ENCODE peak calls at places on chromosomes 3 and 15, in five cellular contexts. One of them, this sample, is unnamed.

GRCh38 chr15:25864966-25865365 is 1.8 kb upstream of the ATP10A start:
- DNase-seq in dorsolateral prefrontal cortex: no peak
- DNase-seq in HL-60: no peak
- DNase-seq in fibroblast of the aortic adventitia: peak; percentile 57
- DNase-seq in breast epithelium: no peak
- DNase-seq in this sample: no peak

GRCh38 chr3:170589113-170589512 is 3.2 kb upstream of the SLC7A14 start:
- DNase-seq in dorsolateral prefrontal cortex: no peak
- DNase-seq in breast epithelium: no peak
- DNase-seq in fibroblast of the aortic adventitia: no peak
- DNase-seq in HL-60: no peak
- DNase-seq in this sample: no peak

GRCh38 chr3:167305340-167305739 is 74.8 kb downstream of the ZBBX start:
- DNase-seq in dorsolateral prefrontal cortex: no peak
- DNase-seq in breast epithelium: no peak
- DNase-seq in HL-60: no peak
- DNase-seq in fibroblast of the aortic adventitia: no peak
- DNase-seq in this sample: no peak

GRCh38 chr3:50655009-50655830 is 19.5 kb upstream of the DOCK3 start:
- DNase-seq in dorsolateral prefrontal cortex: no peak
- DNase-seq in fibroblast of the aortic adventitia: no peak
- DNase-seq in HL-60: no peak
- DNase-seq in breast epithelium: no peak
- DNase-seq in this sample: no peak

GRCh38 chr3:143895805-143896204 is 47.5 kb upstream of the SLC9A9 start:
- DNase-seq in dorsolateral prefrontal cortex: no peak
- DNase-seq in HL-60: no peak
- DNase-seq in fibroblast of the aortic adventitia: peak; percentile 39
- DNase-seq in breast epithelium: no peak
- DNase-seq in this sample: no peak

GRCh38 chr3:103644450-103644849 is 1209.6 kb downstream of the ZPLD1 start:
- DNase-seq in dorsolateral prefrontal cortex: no peak
- DNase-seq in fibroblast of the aortic adventitia: no peak
- DNase-seq in breast epithelium: no peak
- DNase-seq in HL-60: no peak
- DNase-seq in this sample: no peak

GRCh38 chr3:129992781-129993180 is 18.3 kb downstream of the TRH start:
- DNase-seq in fibroblast of the aortic adventitia: no peak
- DNase-seq in dorsolateral prefrontal cortex: no peak
- DNase-seq in HL-60: no peak
- DNase-seq in breast epithelium: no peak
- DNase-seq in this sample: no peak

GRCh38 chr15:75231836-75232235 is 26.3 kb upstream of the GOLGA6C start:
- DNase-seq in HL-60: no peak
- DNase-seq in dorsolateral prefrontal cortex: no peak
- DNase-seq in fibroblast of the aortic adventitia: no peak
- DNase-seq in breast epithelium: no peak
- DNase-seq in this sample: no peak

GRCh38 chr3:115852278-115852677 is 229.0 kb downstream of the GAP43 start:
- DNase-seq in HL-60: no peak
- DNase-seq in fibroblast of the aortic adventitia: no peak
- DNase-seq in dorsolateral prefrontal cortex: no peak
- DNase-seq in breast epithelium: no peak
- DNase-seq in this sample: no peak

GRCh38 chr3:80521081-80521480 is 753.3 kb upstream of the ROBO1 start:
- DNase-seq in dorsolateral prefrontal cortex: no peak
- DNase-seq in breast epithelium: no peak
- DNase-seq in HL-60: no peak
- DNase-seq in fibroblast of the aortic adventitia: no peak
- DNase-seq in this sample: no peak

GRCh38 chr3:80526153-80526552 is 758.4 kb upstream of the ROBO1 start:
- DNase-seq in dorsolateral prefrontal cortex: no peak
- DNase-seq in fibroblast of the aortic adventitia: no peak
- DNase-seq in breast epithelium: no peak
- DNase-seq in HL-60: no peak
- DNase-seq in this sample: no peak
- TF ChIP-seq CTCF in dorsolateral prefrontal cortex: no peak
- TF ChIP-seq CTCF in fibroblast of the aortic adventitia: no peak
- TF ChIP-seq CTCF in breast epithelium: no peak
- TF ChIP-seq CTCF in HL-60: no peak
- TF ChIP-seq CTCF in this sample: no peak

GRCh38 chr3:32686713-32687112 is 1.7 kb downstream of the CNOT10 start:
- DNase-seq in dorsolateral prefrontal cortex: no peak
- DNase-seq in HL-60: no peak
- DNase-seq in breast epithelium: no peak
- DNase-seq in fibroblast of the aortic adventitia: no peak
- DNase-seq in this sample: no peak
- H3K4me3 ChIP-seq in dorsolateral prefrontal cortex: no peak overlapping the region
- H3K4me3 ChIP-seq in HL-60: peak overlapping the region; percentile 98
- H3K4me3 ChIP-seq in breast epithelium: no peak overlapping the region
- H3K4me3 ChIP-seq in fibroblast of the aortic adventitia: peak overlapping the region; percentile 26
- H3K4me3 ChIP-seq in this sample: no peak overlapping the region

GRCh38 chr3:147614210-147614609 is 205.0 kb downstream of the ZIC1 start:
- DNase-seq in breast epithelium: no peak
- DNase-seq in dorsolateral prefrontal cortex: no peak
- DNase-seq in fibroblast of the aortic adventitia: no peak
- DNase-seq in HL-60: no peak
- DNase-seq in this sample: no peak

GRCh38 chr3:147616998-147617619 is 207.9 kb downstream of the ZIC1 start:
- DNase-seq in HL-60: no peak
- DNase-seq in fibroblast of the aortic adventitia: peak; percentile 41
- DNase-seq in dorsolateral prefrontal cortex: no peak
- DNase-seq in breast epithelium: no peak
- DNase-seq in this sample: no peak

GRCh38 chr3:147620906-147621305 is 211.7 kb downstream of the ZIC1 start:
- DNase-seq in fibroblast of the aortic adventitia: peak; percentile 34
- DNase-seq in HL-60: no peak
- DNase-seq in dorsolateral prefrontal cortex: no peak
- DNase-seq in breast epithelium: no peak
- DNase-seq in this sample: no peak

GRCh38 chr3:147619925-147620580 is 210.9 kb downstream of the ZIC1 start:
- DNase-seq in fibroblast of the aortic adventitia: peak; percentile 12
- DNase-seq in dorsolateral prefrontal cortex: no peak
- DNase-seq in breast epithelium: no peak
- DNase-seq in HL-60: no peak
- DNase-seq in this sample: no peak

GRCh38 chr3:147618636-147619035 is 209.5 kb downstream of the ZIC1 start:
- DNase-seq in HL-60: no peak
- DNase-seq in dorsolateral prefrontal cortex: no peak
- DNase-seq in fibroblast of the aortic adventitia: no peak
- DNase-seq in breast epithelium: no peak
- DNase-seq in this sample: no peak
- TF ChIP-seq CTCF in HL-60: no peak
- TF ChIP-seq CTCF in dorsolateral prefrontal cortex: no peak
- TF ChIP-seq CTCF in fibroblast of the aortic adventitia: no peak
- TF ChIP-seq CTCF in breast epithelium: no peak
- TF ChIP-seq CTCF in this sample: no peak

GRCh38 chr3:125670945-125671344 is 75.6 kb upstream of the OSBPL11 start:
- DNase-seq in fibroblast of the aortic adventitia: no peak
- DNase-seq in HL-60: no peak
- DNase-seq in breast epithelium: no peak
- DNase-seq in dorsolateral prefrontal cortex: no peak
- DNase-seq in this sample: no peak
- H3K4me3 ChIP-seq in fibroblast of the aortic adventitia: no peak overlapping the region
- H3K4me3 ChIP-seq in HL-60: no peak overlapping the region
- H3K4me3 ChIP-seq in breast epithelium: no peak overlapping the region
- H3K4me3 ChIP-seq in dorsolateral prefrontal cortex: no peak overlapping the region
- H3K4me3 ChIP-seq in this sample: no peak overlapping the region

GRCh38 chr15:41804361-41804760 is 23.5 kb upstream of the JMJD7 start:
- DNase-seq in fibroblast of the aortic adventitia: no peak
- DNase-seq in HL-60: no peak
- DNase-seq in dorsolateral prefrontal cortex: no peak
- DNase-seq in breast epithelium: no peak
- DNase-seq in this sample: no peak
- TF ChIP-seq CTCF in fibroblast of the aortic adventitia: no peak
- TF ChIP-seq CTCF in HL-60: no peak
- TF ChIP-seq CTCF in dorsolateral prefrontal cortex: no peak
- TF ChIP-seq CTCF in breast epithelium: no peak
- TF ChIP-seq CTCF in this sample: no peak

GRCh38 chr3:180264479-180264878 is 227.7 kb upstream of the PEX5L start:
- DNase-seq in HL-60: no peak
- DNase-seq in fibroblast of the aortic adventitia: no peak
- DNase-seq in breast epithelium: no peak
- DNase-seq in dorsolateral prefrontal cortex: no peak
- DNase-seq in this sample: no peak

GRCh38 chr3:180267202-180267843 is 230.6 kb upstream of the PEX5L start:
- DNase-seq in fibroblast of the aortic adventitia: peak; percentile 43
- DNase-seq in dorsolateral prefrontal cortex: no peak
- DNase-seq in HL-60: no peak
- DNase-seq in breast epithelium: no peak
- DNase-seq in this sample: no peak

GRCh38 chr3:180265551-180265950 is 228.8 kb upstream of the PEX5L start:
- DNase-seq in dorsolateral prefrontal cortex: no peak
- DNase-seq in fibroblast of the aortic adventitia: peak; percentile 91
- DNase-seq in HL-60: no peak
- DNase-seq in breast epithelium: no peak
- DNase-seq in this sample: peak; percentile 59
- H3K4me3 ChIP-seq in dorsolateral prefrontal cortex: no peak overlapping the region
- H3K4me3 ChIP-seq in fibroblast of the aortic adventitia: no peak overlapping the region
- H3K4me3 ChIP-seq in HL-60: no peak overlapping the region
- H3K4me3 ChIP-seq in breast epithelium: no peak overlapping the region
- H3K4me3 ChIP-seq in this sample: no peak overlapping the region

GRCh38 chr15:93973287-93973686 is 258.1 kb upstream of the MCTP2 start:
- DNase-seq in breast epithelium: no peak
- DNase-seq in fibroblast of the aortic adventitia: no peak
- DNase-seq in dorsolateral prefrontal cortex: no peak
- DNase-seq in HL-60: no peak
- DNase-seq in this sample: no peak

GRCh38 chr15:93980149-93980911 is 251.0 kb upstream of the MCTP2 start:
- DNase-seq in HL-60: no peak
- DNase-seq in fibroblast of the aortic adventitia: no peak
- DNase-seq in breast epithelium: no peak
- DNase-seq in dorsolateral prefrontal cortex: no peak
- DNase-seq in this sample: no peak

DNA sequence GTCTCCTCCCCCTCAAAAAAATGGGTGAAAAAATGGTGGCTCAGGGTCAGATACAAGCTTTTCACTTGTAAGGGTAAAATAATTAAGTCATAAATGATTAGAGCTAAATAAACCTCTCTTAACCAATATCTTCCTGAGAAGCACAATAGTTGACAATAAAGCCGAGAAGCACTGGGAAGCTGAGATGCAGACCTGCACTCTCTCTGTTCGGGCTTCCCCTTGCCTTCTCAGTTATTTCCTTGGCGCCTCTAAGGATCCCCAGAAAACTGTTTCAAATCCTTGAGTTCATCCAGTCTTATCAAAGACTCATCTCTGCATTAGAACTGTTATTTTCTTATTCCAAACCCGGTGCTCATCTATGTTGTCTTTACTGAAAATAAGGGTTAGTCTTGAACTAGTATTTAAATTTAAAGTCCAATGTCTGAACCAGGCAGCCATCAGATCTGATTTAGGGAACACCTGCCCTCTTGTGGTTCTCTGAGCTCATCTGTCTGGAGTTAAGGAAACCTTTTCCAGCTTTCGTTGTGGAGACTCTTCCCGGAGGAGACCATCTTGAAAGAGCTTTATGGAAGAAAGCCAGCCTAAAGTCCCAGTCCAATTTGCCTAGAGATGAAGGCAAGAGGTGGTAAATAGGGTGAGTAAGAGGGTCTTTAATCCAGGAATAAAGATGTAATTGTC is 256.4 kb upstream of the MCTP2 start:
- DNase-seq in fibroblast of the aortic adventitia: peak; percentile 74
- DNase-seq in breast epithelium: no peak
- DNase-seq in dorsolateral prefrontal cortex: no peak
- DNase-seq in HL-60: no peak
- DNase-seq in this sample: no peak
- TF ChIP-seq CTCF in fibroblast of the aortic adventitia: peak; percentile 64
- TF ChIP-seq CTCF in breast epithelium: no peak
- TF ChIP-seq CTCF in dorsolateral prefrontal cortex: peak; percentile 46
- TF ChIP-seq CTCF in HL-60: no peak
- TF ChIP-seq CTCF in this sample: peak; percentile 54

GRCh38 chr15:36886135-36887011 is 214.0 kb downstream of the MEIS2 start:
- DNase-seq in dorsolateral prefrontal cortex: no peak
- DNase-seq in fibroblast of the aortic adventitia: no peak
- DNase-seq in HL-60: no peak
- DNase-seq in breast epithelium: no peak
- DNase-seq in this sample: no peak

GRCh38 chr15:36887214-36888017 is 212.9 kb downstream of the MEIS2 start:
- DNase-seq in fibroblast of the aortic adventitia: no peak
- DNase-seq in dorsolateral prefrontal cortex: no peak
- DNase-seq in HL-60: no peak
- DNase-seq in breast epithelium: no peak
- DNase-seq in this sample: no peak

GRCh38 chr15:36884404-36885335 is 215.7 kb downstream of the MEIS2 start:
- DNase-seq in HL-60: no peak
- DNase-seq in breast epithelium: no peak
- DNase-seq in dorsolateral prefrontal cortex: no peak
- DNase-seq in fibroblast of the aortic adventitia: no peak
- DNase-seq in this sample: no peak

GRCh38 chr15:36883705-36884355 is 216.5 kb downstream of the MEIS2 start:
- DNase-seq in breast epithelium: peak; percentile 77
- DNase-seq in dorsolateral prefrontal cortex: peak; percentile 88
- DNase-seq in HL-60: peak; percentile 31
- DNase-seq in fibroblast of the aortic adventitia: peak; percentile 92
- DNase-seq in this sample: peak; percentile 42

GRCh38 chr15:36885709-36886108 is 214.6 kb downstream of the MEIS2 start:
- DNase-seq in dorsolateral prefrontal cortex: no peak
- DNase-seq in breast epithelium: no peak
- DNase-seq in HL-60: no peak
- DNase-seq in fibroblast of the aortic adventitia: no peak
- DNase-seq in this sample: no peak
- H3K4me3 ChIP-seq in dorsolateral prefrontal cortex: no peak overlapping the region
- H3K4me3 ChIP-seq in breast epithelium: no peak overlapping the region
- H3K4me3 ChIP-seq in HL-60: no peak overlapping the region
- H3K4me3 ChIP-seq in fibroblast of the aortic adventitia: no peak overlapping the region
- H3K4me3 ChIP-seq in this sample: no peak overlapping the region

DNA sequence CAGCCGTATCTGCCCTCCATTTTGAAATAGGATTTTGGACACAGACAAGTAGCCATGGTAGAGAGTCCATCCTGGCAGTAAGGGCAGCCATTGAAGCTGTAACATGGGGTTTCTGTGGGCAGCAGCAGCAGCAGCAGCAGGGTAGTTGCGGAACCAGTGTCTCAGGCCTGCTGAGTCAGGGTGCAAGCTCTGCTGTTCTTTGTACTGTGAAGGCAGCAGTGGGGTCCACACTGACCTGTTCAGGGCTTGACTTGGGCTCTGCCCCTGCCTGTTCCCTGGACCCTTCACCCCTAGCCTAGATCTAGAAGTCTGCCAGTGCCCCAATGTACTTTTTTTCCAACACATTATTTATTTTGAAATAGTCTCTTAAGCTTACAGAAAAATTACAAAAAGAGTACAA is 9.7 kb downstream of the PEX5L start:
- DNase-seq in breast epithelium: no peak
- DNase-seq in fibroblast of the aortic adventitia: no peak
- DNase-seq in dorsolateral prefrontal cortex: no peak
- DNase-seq in HL-60: no peak
- DNase-seq in this sample: no peak
- TF ChIP-seq CTCF in breast epithelium: no peak
- TF ChIP-seq CTCF in fibroblast of the aortic adventitia: no peak
- TF ChIP-seq CTCF in dorsolateral prefrontal cortex: no peak
- TF ChIP-seq CTCF in HL-60: no peak
- TF ChIP-seq CTCF in this sample: no peak

GRCh38 chr15:90035095-90035834 is 34.1 kb downstream of the ZNF710 start:
- DNase-seq in fibroblast of the aortic adventitia: peak; percentile 9
- DNase-seq in HL-60: peak; percentile 95
- DNase-seq in dorsolateral prefrontal cortex: peak; percentile 62
- DNase-seq in breast epithelium: no peak
- DNase-seq in this sample: no peak
- H3K4me3 ChIP-seq in fibroblast of the aortic adventitia: no peak overlapping the region
- H3K4me3 ChIP-seq in HL-60: no peak overlapping the region
- H3K4me3 ChIP-seq in dorsolateral prefrontal cortex: no peak overlapping the region
- H3K4me3 ChIP-seq in breast epithelium: no peak overlapping the region
- H3K4me3 ChIP-seq in this sample: no peak overlapping the region

This sample was measured in AG04449.